ENCODE peak calls at places on chromosomes 2 and 18, in nine cellular contexts. T, O, Z, E, W, Q, A, M and B are unnamed samples.

GRCh38 chr2:49224426-49225010 is 70.2 kb upstream of the FSHR start:
- DNase-seq in Q (no peak), A (peak; percentile 57), T (no peak), Z (no peak), E (no peak), W (no peak), O (no peak), M (no peak), B (no peak)

GRCh38 chr2:149290662-149291061 is 39.7 kb upstream of the LYPD6 start:
- DNase-seq in Q (no peak), Z (no peak), M (no peak), E (no peak), O (no peak), T (peak; percentile 31), A (no peak), W (peak; percentile 84), B (no peak)

GRCh38 chr2:121790276-121790956 is 35.0 kb downstream of the TSN start:
- DNase-seq in Q (no peak), A (no peak), M (peak; percentile 69), T (no peak), W (peak; percentile 43), E (peak; percentile 72), O (peak; percentile 41), Z (peak; percentile 90), B (peak; percentile 91)

GRCh38 chr2:10489842-10490555 is 41.9 kb upstream of the ODC1 start:
- DNase-seq in T (no peak), A (peak; percentile 10), M (no peak), O (no peak), E (no peak), W (no peak), Q (no peak), Z (peak; percentile 29), B (peak; percentile 33)

GRCh38 chr18:7177131-7177744 is 53.7 kb upstream of the LRRC30 start:
- DNase-seq in A (no peak), E (peak; percentile 63), W (peak; percentile 72), O (peak; percentile 24), Z (peak; percentile 96), M (peak; percentile 63), Q (no peak), T (peak; percentile 57), B (peak; percentile 63)

GRCh38 chr2:51710222-51710621 is 678.3 kb upstream of the NRXN1 start:
- DNase-seq in M (no peak), E (no peak), W (peak; percentile 76), Q (no peak), Z (no peak), O (no peak), A (no peak), T (peak; percentile 32), B (no peak)

GRCh38 chr2:240645346-240646060 is 20.2 kb downstream of the GPR35 start:
- DNase-seq in T (no peak), A (no peak), O (no peak), Z (no peak), E (no peak), Q (peak; percentile 21), W (no peak), M (no peak), B (no peak)

GRCh38 chr2:230861564-230862255 is 3.0 kb upstream of the ITM2C start:
- DNase-seq in E (no peak), O (no peak), A (no peak), T (no peak), Z (no peak), M (no peak), W (peak; percentile 84), Q (no peak), B (no peak)

GRCh38 chr2:145984541-145984940 is 1464.6 kb upstream of the ZEB2 start:
- DNase-seq in O (no peak), T (no peak), Z (peak; percentile 87), A (no peak), Q (no peak), M (peak; percentile 48), E (no peak), W (no peak), B (peak; percentile 90)

GRCh38 chr2:145411493-145411892 is 891.6 kb upstream of the ZEB2 start:
- DNase-seq in Z (no peak), A (no peak), E (no peak), W (no peak), O (no peak), Q (no peak), T (peak; percentile 89), M (no peak), B (no peak)

GRCh38 chr2:196750291-196750923 is 49.1 kb downstream of the GTF3C3 start:
- DNase-seq in Q (no peak), T (no peak), Z (no peak), A (no peak), M (no peak), O (no peak), W (peak; percentile 1), E (no peak), B (no peak)

GRCh38 chr2:182949052-182949451 is 82.6 kb upstream of the FRZB start:
- DNase-seq in T (no peak), O (no peak), E (no peak), Q (no peak), M (no peak), W (no peak), Z (no peak), A (no peak), B (no peak)

GRCh38 chr2:182680838-182681237 is 35.2 kb upstream of the DNAJC10 start:
- DNase-seq in E (no peak), A (no peak), W (no peak), O (no peak), M (no peak), Z (no peak), Q (no peak), T (no peak), B (no peak)

GRCh38 chr18:1513519-1513918 is 608.8 kb downstream of the ADCYAP1 start:
- DNase-seq in Q (no peak), W (no peak), A (no peak), M (no peak), E (no peak), O (no peak), Z (no peak), T (no peak), B (no peak)
- TF ChIP-seq CTCF in Q (no peak), W (peak; percentile 29), A (no peak), M (peak; percentile 24), E (no peak), O (no peak), Z (no peak), T (no peak), B (no peak)

GRCh38 chr2:208186921-208187320 is 2.9 kb downstream of the C2orf80 start:
- DNase-seq in A (no peak), T (no peak), W (peak; percentile 37), M (no peak), O (no peak), Z (no peak), Q (no peak), E (no peak), B (no peak)

GRCh38 chr2:208186465-208186864 is 3.4 kb downstream of the C2orf80 start:
- DNase-seq in A (no peak), Z (no peak), E (no peak), M (no peak), W (peak; percentile 54), Q (no peak), O (no peak), T (no peak), B (no peak)

GRCh38 chr2:208183937-208184336 is 5.9 kb downstream of the C2orf80 start:
- DNase-seq in W (peak; percentile 50), O (no peak), T (no peak), Q (no peak), E (no peak), Z (no peak), M (no peak), A (no peak), B (no peak)

GRCh38 chr2:208182835-208183234 is 7.0 kb downstream of the C2orf80 start:
- DNase-seq in Q (no peak), Z (no peak), O (no peak), W (no peak), M (no peak), A (no peak), E (no peak), T (no peak), B (peak; percentile 9)

DNA sequence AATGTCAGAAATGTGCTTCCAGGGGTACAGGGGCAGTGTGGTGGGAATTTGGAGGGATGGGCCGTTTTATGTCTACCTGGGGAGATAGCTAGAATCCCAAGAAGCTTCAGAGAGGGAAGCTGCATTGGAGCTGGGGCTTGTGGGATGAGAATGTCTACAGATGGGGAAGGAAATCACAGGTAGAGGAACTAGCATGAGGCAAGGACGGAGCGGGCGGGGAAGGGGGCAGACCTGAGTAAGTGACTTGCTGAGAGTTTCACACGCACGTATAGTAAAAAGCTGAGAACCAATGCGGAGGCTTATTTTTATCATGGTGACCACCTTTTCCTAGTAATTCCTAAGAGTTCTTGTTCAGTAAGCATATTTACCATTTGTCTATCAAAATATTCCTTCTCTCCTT is 6.3 kb downstream of the C2orf80 start:
- DNase-seq in O (no peak), Z (no peak), Q (no peak), W (peak; percentile 75), T (no peak), A (no peak), M (no peak), E (no peak), B (no peak)
- H3K4me3 ChIP-seq in O (no peak overlapping the region), Z (no peak overlapping the region), Q (no peak overlapping the region), W (peak overlapping the region; percentile 54), T (no peak overlapping the region), A (no peak overlapping the region), M (no peak overlapping the region), E (no peak overlapping the region), B (no peak overlapping the region)

DNA sequence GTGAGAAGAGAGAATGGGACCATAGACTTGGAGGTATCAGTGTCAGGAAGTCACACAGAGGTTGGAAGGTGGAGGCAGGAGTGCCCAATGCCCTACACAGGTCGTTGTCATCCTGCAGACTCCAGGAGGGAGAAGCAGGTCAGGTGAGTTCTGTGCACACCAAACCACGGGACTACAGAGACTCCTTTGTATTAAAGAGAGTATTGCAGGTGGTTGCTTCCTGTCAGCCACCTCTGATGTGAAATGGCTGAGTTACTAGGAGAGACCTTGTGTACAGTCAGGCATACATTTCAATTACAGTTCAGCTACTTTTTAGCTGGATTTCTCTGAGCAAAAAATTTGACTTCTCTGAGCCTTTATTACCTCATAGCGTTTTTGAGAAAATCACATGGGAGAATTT is 51.6 kb downstream of the SPP2 start:
- DNase-seq in T (no peak), E (no peak), O (no peak), W (peak; percentile 12), M (no peak), A (peak; percentile 44), Q (no peak), Z (no peak), B (no peak)
- TF ChIP-seq CTCF in T (no peak), E (no peak), O (no peak), W (no peak), M (no peak), A (peak; percentile 34), Q (no peak), Z (no peak), B (no peak)

GRCh38 chr2:45928946-45929345 is 277.5 kb downstream of the PRKCE start:
- DNase-seq in M (no peak), E (no peak), O (no peak), W (no peak), Z (no peak), A (no peak), Q (no peak), T (no peak), B (no peak)
- H3K4me3 ChIP-seq in M (no peak overlapping the region), E (no peak overlapping the region), O (no peak overlapping the region), W (no peak overlapping the region), Z (no peak overlapping the region), A (no peak overlapping the region), Q (no peak overlapping the region), T (no peak overlapping the region), B (no peak overlapping the region)

GRCh38 chr2:56130463-56131070 is 53.2 kb upstream of the CCDC85A start:
- DNase-seq in Z (peak; percentile 74), E (no peak), O (no peak), T (peak; percentile 46), Q (no peak), M (peak; percentile 40), A (no peak), W (peak; percentile 58), B (peak; percentile 70)
- TF ChIP-seq CTCF in Z (peak; percentile 92), E (peak; percentile 80), O (peak; percentile 87), T (peak; percentile 70), Q (peak; percentile 35), M (peak; percentile 94), A (peak; percentile 40), W (peak; percentile 81), B (peak; percentile 93)